ENCODE peak calls at places on chromosomes 7 and 10, in six cellular contexts. D, V, C, B, W and M are unnamed samples. For H3K4me1 and H3K27me3, the result is how much of the 10 kb centered on the place peaks cover.

GRCh38 chr7:130721486-130722277 is 12.3 kb downstream of the KLF14 start:
- DNase-seq in C (no peak), V (no peak), B (peak), D (no peak), W (peak), M (no peak)

GRCh38 chr7:64744680-64745079 is 49.5 kb upstream of the ZNF138 start:
- DNase-seq in D (no peak), W (no peak), V (no peak), B (no peak), C (no peak), M (no peak)

GRCh38 chr10:52818019-52818418 is 45.4 kb upstream of the MBL2 start:
- DNase-seq in D (no peak), C (no peak), B (no peak), V (peak), W (no peak), M (peak)

GRCh38 chr7:6320791-6321190 is 48.4 kb upstream of the CYTH3 start:
- DNase-seq in D (no peak), C (no peak), W (no peak), B (no peak), V (no peak), M (no peak)

GRCh38 chr10:47045331-47045861 is 134.2 kb downstream of the PTPN20 start:
- DNase-seq in W (peak), D (no peak), V (no peak), C (no peak), B (peak), M (no peak)

GRCh38 chr7:79050592-79050991 is 402.9 kb downstream of the MAGI2 start:
- DNase-seq in W (no peak), C (no peak), V (no peak), B (no peak), D (no peak), M (no peak)

GRCh38 chr10:47285381-47286115 is 14.4 kb upstream of the GDF10 start:
- DNase-seq in D (no peak), B (no peak), W (no peak), C (no peak), V (no peak), M (no peak)

GRCh38 chr7:123208793-123209192 is 9.0 kb upstream of the SLC13A1 start:
- DNase-seq in B (no peak), V (peak), W (no peak), C (no peak), D (no peak), M (no peak)

GRCh38 chr7:150784954-150785353 is 15.2 kb downstream of the TMEM176B start:
- DNase-seq in W (peak), C (no peak), B (no peak), V (no peak), D (no peak), M (no peak)

GRCh38 chr10:131049051-131049450 is 262.5 kb downstream of the TCERG1L start:
- DNase-seq in W (no peak), C (no peak), V (peak), B (no peak), D (no peak), M (no peak)

GRCh38 chr7:98354511-98355249 is 46.2 kb downstream of the BAIAP2L1 start:
- DNase-seq in C (no peak), B (peak), W (no peak), D (no peak), V (no peak), M (no peak)

GRCh38 chr10:32454148-32454547 is 8.2 kb downstream of the CCDC7 start:
- DNase-seq in V (no peak), D (no peak), W (no peak), C (no peak), B (no peak), M (no peak)

GRCh38 chr10:42975005-42975493 is 101.8 kb upstream of the RET start:
- DNase-seq in D (no peak), W (peak), C (no peak), V (no peak), B (peak), M (no peak)

GRCh38 chr7:140005754-140006503 is 56.8 kb downstream of the PARP12 start:
- DNase-seq in C (no peak), B (no peak), W (peak), D (no peak), V (peak), M (no peak)

GRCh38 chr10:11433657-11434056 is 177.8 kb downstream of the USP6NL start:
- DNase-seq in B (no peak), V (no peak), D (no peak), W (peak), C (no peak), M (no peak)

GRCh38 chr7:44097064-44097932 is 6.8 kb upstream of the AEBP1 start:
- DNase-seq in W (no peak), D (no peak), V (peak), C (no peak), B (no peak), M (no peak)

GRCh38 chr10:97926055-97926454 is 76.4 kb downstream of the GOLGA7B start:
- DNase-seq in W (no peak), B (no peak), V (no peak), C (no peak), D (no peak), M (no peak)

GRCh38 chr7:91435386-91436059 is 171.3 kb downstream of the FZD1 start:
- DNase-seq in C (no peak), D (no peak), V (no peak), B (no peak), W (no peak), M (no peak)

GRCh38 chr10:88413412-88413811 is 169.7 kb downstream of the RNLS start:
- DNase-seq in C (no peak), V (no peak), B (no peak), D (no peak), W (no peak), M (no peak)

GRCh38 chr10:35379226-35380137 is 43.2 kb downstream of the CCNY start:
- DNase-seq in D (peak), C (no peak), V (peak), W (no peak), B (no peak), M (peak)

GRCh38 chr7:37832194-37832593 is 16.2 kb upstream of the NME8 start:
- DNase-seq in C (no peak), B (peak), D (no peak), V (no peak), W (peak), M (no peak)

GRCh38 chr10:31353574-31353973 is 34.6 kb downstream of the ZEB1 start:
- DNase-seq in D (no peak), B (no peak), C (no peak), W (no peak), V (no peak), M (peak)

GRCh38 chr7:78148166-78148894 is 349.8 kb downstream of the PHTF2 start:
- DNase-seq in V (no peak), W (no peak), D (no peak), C (no peak), B (no peak), M (no peak)

GRCh38 chr10:74926791-74927585 is 100.6 kb downstream of the KAT6B start:
- DNase-seq in V (no peak), W (no peak), B (no peak), C (no peak), D (no peak), M (no peak)
- H3K4me1 ChIP-seq in V (under half), W (under half), B (half or more), C (under half), D (under half), M (under half)

DNA sequence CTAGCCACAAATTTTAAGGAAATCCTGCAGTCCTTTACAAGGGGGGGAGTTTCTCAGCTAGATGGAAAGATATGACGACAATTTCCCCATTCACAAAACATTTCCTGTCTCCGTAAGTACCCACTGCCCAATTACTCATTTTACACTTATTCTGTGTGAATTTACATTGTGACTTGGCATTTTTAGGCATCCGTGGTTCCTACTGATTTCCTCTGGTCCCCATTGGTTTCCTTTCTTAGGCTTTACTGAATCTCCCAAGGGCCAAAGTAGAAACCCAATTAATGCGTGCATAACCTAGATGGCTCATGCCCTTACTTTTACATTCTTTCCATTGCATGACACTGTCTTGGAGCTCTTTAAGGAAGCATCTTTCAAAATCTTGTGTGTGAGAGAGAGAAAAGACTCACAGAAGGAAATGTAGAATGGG is 35.7 kb downstream of the NRCAM start:
- DNase-seq in W (no peak), V (no peak), B (no peak), D (no peak), C (no peak), M (no peak)
- H3K27ac ChIP-seq in W (no peak), V (no peak), B (no peak), D (no peak), C (no peak), M (no peak)

DNA sequence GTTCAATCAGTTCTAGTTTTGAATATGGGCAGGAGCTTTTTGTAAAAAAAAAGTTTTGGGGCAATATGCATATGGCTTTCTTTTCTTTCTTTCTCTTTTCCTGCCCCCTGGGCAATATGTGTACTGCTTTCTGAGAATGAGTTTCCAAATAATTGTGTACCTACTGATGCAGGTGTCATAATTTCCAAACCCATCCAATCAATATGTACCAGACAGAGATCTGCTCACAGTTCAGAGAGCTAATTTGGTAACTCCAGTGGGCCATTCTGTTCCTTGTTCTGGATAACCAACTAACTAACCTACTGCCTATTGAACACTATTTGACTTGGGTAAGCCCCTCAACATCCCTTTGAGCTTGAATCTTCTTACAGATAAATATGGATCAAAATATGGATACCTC is 32.6 kb downstream of the HHEX start:
- DNase-seq in D (no peak), W (no peak), V (no peak), B (no peak), C (no peak), M (no peak)
- H3K27me3 ChIP-seq in D (under half), W (under half), V (under half), B (under half), C (under half), M (under half)

DNA sequence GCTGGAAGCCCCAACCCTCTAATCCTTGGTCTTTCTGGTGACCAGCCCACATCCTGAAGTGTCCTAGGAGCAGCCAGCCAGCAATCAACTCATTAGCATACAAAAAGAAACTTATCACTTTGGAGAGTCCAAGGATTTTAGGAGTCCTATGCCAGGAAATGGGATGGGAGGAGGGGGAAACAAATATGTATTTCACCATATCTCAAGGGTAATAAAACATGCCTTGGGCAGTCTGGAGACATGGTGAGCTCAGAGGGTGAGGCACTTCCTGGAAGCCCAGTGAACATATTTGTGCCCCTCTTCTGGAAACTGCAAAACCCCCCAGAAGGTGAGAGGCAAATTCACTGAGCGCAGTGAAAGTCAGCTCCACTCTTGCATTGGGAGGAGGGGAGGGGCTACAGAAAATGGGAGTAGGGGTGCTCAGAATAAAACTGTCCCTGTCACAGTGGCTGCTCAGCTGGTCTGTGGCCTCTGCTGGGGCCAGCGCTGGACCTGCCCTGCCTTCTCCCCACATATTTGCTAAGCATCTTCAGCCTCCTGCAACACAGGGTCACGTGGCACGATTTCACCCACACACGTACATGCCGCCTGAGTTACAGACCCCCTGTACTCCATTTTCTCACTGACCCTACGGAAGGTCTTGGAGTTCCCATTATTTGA is 17.7 kb upstream of the ZMIZ1 start:
- DNase-seq in B (peak), D (no peak), V (no peak), C (no peak), W (peak), M (no peak)
- H3K4me1 ChIP-seq in B (half or more), D (under half), V (under half), C (half or more), W (under half), M (under half)

GRCh38 chr7:55070839-55071238 is 52.0 kb downstream of the EGFR start:
- DNase-seq in V (no peak), D (no peak), C (no peak), W (no peak), B (no peak), M (no peak)
- H3K27ac ChIP-seq in V (no peak), D (no peak), C (no peak), W (no peak), B (peak), M (no peak)

DNA sequence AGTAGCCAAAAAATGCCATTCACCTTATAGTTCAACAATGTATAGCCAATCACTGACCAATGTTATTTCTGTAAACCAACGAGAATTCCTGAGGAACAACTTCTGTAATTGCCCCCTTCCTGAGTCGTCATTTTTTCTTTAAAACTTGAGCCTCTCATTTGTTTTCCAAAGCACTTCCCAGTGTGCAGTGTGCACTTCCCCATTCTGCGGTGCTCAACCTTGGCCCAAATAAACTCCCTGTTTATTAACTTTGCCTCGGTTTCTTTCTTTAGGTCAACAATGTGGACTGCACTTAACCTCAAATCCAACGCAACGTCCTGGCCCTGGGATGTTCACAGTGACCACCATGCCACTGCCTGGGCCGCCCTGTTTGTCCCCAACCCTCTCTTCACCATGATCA is 15.0 kb downstream of the PKD1L1 start:
- DNase-seq in C (no peak), B (no peak), V (peak), W (no peak), D (no peak), M (no peak)
- H3K27me3 ChIP-seq in C (under half), B (under half), V (under half), W (under half), D (under half), M (under half)

DNA sequence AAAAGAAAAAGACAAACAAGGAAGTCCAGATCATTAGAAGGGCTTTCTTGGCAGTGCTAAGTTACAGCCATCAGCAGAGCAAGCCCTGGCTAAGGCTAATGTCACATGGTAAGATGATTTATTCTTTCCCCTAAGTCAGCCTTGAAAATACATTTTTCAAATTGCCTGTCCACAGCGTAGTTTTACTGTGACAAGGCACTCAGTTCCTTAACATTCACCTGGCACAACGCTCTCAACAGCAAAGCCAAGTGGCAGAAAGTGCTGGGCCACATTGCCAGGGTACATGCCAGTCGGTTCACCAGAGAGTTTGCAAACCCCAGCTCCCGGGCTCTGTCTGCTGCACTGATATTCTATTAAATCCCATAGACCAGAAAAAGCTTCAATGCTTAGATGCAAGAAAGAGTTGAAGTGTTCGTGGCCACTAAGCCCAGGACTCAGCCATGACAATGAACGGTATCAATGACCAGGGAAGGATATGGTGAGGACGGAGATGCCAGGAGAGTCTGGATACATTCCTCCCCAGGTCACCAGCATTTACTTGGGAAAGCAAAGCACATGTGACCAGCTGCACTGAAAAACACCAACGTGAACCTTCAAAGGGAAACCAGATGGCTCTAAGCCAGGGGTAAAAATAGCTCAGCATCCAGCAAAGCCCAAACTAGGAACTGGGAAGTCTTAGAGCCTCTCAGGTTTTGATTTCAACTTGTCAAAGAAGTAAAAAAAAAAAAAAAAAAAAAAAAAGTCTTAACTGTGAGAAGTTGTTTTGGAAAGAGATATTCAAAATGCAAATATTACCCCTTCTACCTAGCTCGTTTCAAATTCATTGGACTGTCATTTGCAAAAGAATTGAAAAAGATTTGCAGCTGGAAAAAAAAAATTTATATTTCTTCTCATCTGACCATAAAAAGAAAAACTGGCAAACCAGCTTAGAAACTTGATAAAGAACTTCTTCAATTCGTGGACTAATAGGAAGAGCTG is 23.9 kb upstream of the MPP7 start:
- DNase-seq in C (no peak), W (no peak), D (no peak), V (no peak), B (peak), M (no peak)
- H3K4me1 ChIP-seq in C (under half), W (under half), D (under half), V (under half), B (under half), M (under half)

DNA sequence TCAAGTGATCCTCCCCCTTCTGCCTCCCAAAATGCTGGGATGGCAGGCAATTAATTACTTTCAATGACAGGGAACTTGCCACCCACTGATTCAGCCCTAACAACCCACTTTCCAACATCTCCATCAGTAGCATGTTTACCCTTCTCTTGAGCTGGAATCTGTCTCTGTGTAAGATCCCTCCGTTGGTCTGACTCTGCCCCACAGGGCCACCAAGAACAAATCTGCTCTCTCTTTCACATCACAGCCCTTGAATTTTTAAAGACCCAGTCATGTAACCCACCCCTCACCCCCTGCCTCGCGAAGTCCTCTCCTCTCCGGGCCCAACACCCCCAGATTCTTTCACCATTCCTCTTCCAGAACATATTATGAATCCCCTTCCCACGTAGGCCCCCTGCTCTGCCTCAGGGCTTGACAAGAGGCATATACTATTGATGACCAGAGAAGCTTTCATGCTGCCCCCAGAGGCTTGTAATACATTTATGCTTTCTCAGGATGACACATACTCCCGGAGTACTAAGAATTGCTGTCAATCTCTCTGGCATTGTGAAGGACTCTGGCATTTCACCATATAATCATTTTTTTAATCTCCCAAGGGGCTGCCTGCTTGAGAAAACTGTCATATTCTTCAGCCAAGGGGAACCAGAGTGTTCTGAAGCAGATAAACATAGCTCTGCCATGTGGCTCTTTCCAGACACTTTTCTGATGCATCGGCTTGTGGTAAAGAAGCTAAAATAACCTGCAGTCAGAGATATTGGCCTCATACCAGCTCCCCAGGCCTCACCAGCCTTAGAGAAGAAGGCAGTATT is 179.2 kb upstream of the AUTS2 start:
- DNase-seq in W (no peak), V (no peak), D (no peak), B (no peak), C (no peak), M (no peak)
- H3K27ac ChIP-seq in W (no peak), V (no peak), D (no peak), B (no peak), C (no peak), M (no peak)